ENCODE peak calls at places on chromosomes 13 and 19, in seven cellular contexts. J is progenitor cell of endocrine pancreas, R is glutamatergic neuron, E is ascending aorta, W is endodermal cell, D is mucosa of descending colon, M is OCI-LY7. B is an unnamed sample.

GRCh38 chr19:41501854-41502253 is 58.9 kb downstream of the ERICH4 start:
- DNase-seq in D (no peak), W (peak), E (no peak), M (no peak), J (no peak), R (no peak), B (no peak)

GRCh38 chr13:94251801-94252200 is 227.7 kb downstream of the DCT start:
- DNase-seq in E (no peak), J (no peak), R (no peak), M (no peak), W (no peak), D (no peak), B (no peak)

GRCh38 chr19:22784051-22784450 is at the start of gene ZNF99:
- DNase-seq in D (peak), W (no peak), E (peak), M (no peak), R (no peak), J (no peak), B (no peak)

GRCh38 chr13:87674143-87674772 is 3.1 kb downstream of the SLITRK5 start:
- DNase-seq in W (peak), R (peak), E (no peak), J (no peak), M (peak), D (no peak), B (no peak)

GRCh38 chr19:15488489-15489226 is 9.4 kb upstream of the PGLYRP2 start:
- DNase-seq in W (no peak), E (no peak), D (no peak), R (no peak), M (no peak), J (no peak), B (no peak)

GRCh38 chr13:50149143-50149703 is 134.0 kb downstream of the KCNRG start:
- DNase-seq in M (no peak), E (no peak), R (no peak), J (no peak), W (no peak), D (no peak), B (no peak)

GRCh38 chr13:43242040-43242439 is 218.7 kb downstream of the DNAJC15 start:
- DNase-seq in M (no peak), W (no peak), D (no peak), E (no peak), R (no peak), J (no peak), B (no peak)

GRCh38 chr19:40633207-40633606 is 32.0 kb downstream of the LTBP4 start:
- DNase-seq in J (no peak), M (no peak), E (no peak), D (no peak), R (no peak), W (no peak), B (no peak)

GRCh38 chr19:23409392-23410048 is 14.2 kb upstream of the ZNF91 start:
- DNase-seq in D (peak), E (no peak), W (no peak), R (no peak), M (peak), J (no peak), B (no peak)

GRCh38 chr13:95708390-95708774 is 31.4 kb downstream of the DNAJC3 start:
- DNase-seq in E (no peak), W (no peak), R (no peak), D (no peak), J (no peak), M (no peak), B (no peak)

GRCh38 chr19:2555422-2556220 is 79.7 kb downstream of the GADD45B start:
- DNase-seq in W (no peak), R (no peak), M (no peak), D (no peak), E (no peak), J (no peak), B (no peak)

GRCh38 chr19:35120492-35120891 is 4.9 kb downstream of the FXYD3 start:
- DNase-seq in W (no peak), M (no peak), J (no peak), D (peak), R (no peak), E (no peak), B (no peak)

GRCh38 chr13:106566682-106567420 is 1.1 kb downstream of the ARGLU1 start:
- DNase-seq in J (peak), D (peak), W (peak), E (peak), M (peak), R (peak), B (no peak)

GRCh38 chr19:53102701-53103140 is 501 bp downstream of the ZNF160 start:
- DNase-seq in J (peak), D (no peak), R (peak), M (peak), W (peak), E (no peak), B (peak)

GRCh38 chr13:28558126-28558525 is 63.2 kb upstream of the FLT1 start:
- DNase-seq in M (no peak), J (no peak), D (no peak), W (no peak), R (no peak), E (no peak), B (no peak)

GRCh38 chr19:48683349-48683748 is 10.5 kb upstream of the NTN5 start:
- DNase-seq in R (no peak), J (no peak), M (peak), W (no peak), E (no peak), D (no peak), B (no peak)

GRCh38 chr19:41324921-41325639 is 15.1 kb downstream of the CCDC97 start:
- DNase-seq in M (no peak), R (peak), W (peak), J (no peak), E (peak), D (no peak), B (peak)

GRCh38 chr13:80707000-80707983 is 366.4 kb upstream of the SPRY2 start:
- DNase-seq in E (no peak), W (no peak), D (no peak), J (no peak), R (no peak), M (no peak), B (no peak)

GRCh38 chr13:50697746-50698526 is 145.6 kb downstream of the DLEU7 start:
- DNase-seq in J (no peak), D (no peak), E (no peak), R (no peak), M (no peak), W (no peak), B (no peak)

GRCh38 chr19:1492474-1493006 is 1.6 kb downstream of the REEP6 start:
- DNase-seq in E (no peak), W (no peak), R (no peak), D (no peak), M (no peak), J (no peak), B (no peak)

GRCh38 chr13:33153421-33154381 is 131.9 kb downstream of the STARD13 start:
- DNase-seq in J (no peak), E (no peak), M (peak), W (peak), D (peak), R (no peak), B (no peak)

GRCh38 chr19:17078038-17078919 is 2.7 kb downstream of the MYO9B start:
- DNase-seq in R (no peak), M (no peak), E (no peak), D (no peak), W (no peak), J (no peak), B (no peak)

GRCh38 chr19:19822148-19822429 is 539 bp upstream of the ZNF506 start:
- DNase-seq in J (no peak), R (peak), M (peak), W (no peak), D (peak), E (no peak), B (no peak)

GRCh38 chr19:40217027-40217810 is 965 bp downstream of the TTC9B start:
- DNase-seq in J (peak), R (peak), M (peak), D (peak), W (peak), E (no peak), B (no peak)

GRCh38 chr13:85436029-85436428 is 363.2 kb downstream of the SLITRK6 start:
- DNase-seq in W (no peak), E (no peak), D (no peak), J (no peak), R (no peak), M (no peak), B (no peak)

GRCh38 chr13:59103004-59103768 is 1060.5 kb downstream of the DIAPH3 start:
- DNase-seq in W (no peak), M (no peak), D (no peak), J (no peak), R (no peak), E (no peak), B (no peak)

GRCh38 chr19:49799798-49800376 is 13.2 kb downstream of the FUZ start:
- DNase-seq in W (peak), M (peak), E (peak), R (no peak), D (no peak), J (no peak), B (no peak)

GRCh38 chr13:36412736-36413135 is 19.6 kb upstream of the CCNA1 start:
- DNase-seq in D (no peak), E (no peak), W (no peak), J (no peak), M (no peak), R (no peak), B (no peak)

GRCh38 chr19:8511573-8512101 is 2.3 kb downstream of the ZNF414 start:
- DNase-seq in J (no peak), E (no peak), D (peak), M (no peak), W (no peak), R (no peak), B (no peak)
- TF ChIP-seq CTCF in J (no peak), E (no peak), D (no peak), M (peak), W (peak), R (peak), B (no peak)

GRCh38 chr13:29563941-29564340 is 31.5 kb downstream of the SLC7A1 start:
- DNase-seq in E (no peak), J (no peak), M (no peak), D (no peak), R (no peak), W (no peak), B (no peak)

GRCh38 chr13:29562762-29563161 is 32.7 kb downstream of the SLC7A1 start:
- DNase-seq in W (peak), D (no peak), J (no peak), E (no peak), R (no peak), M (no peak), B (no peak)

GRCh38 chr13:29566206-29566605 is 29.3 kb downstream of the SLC7A1 start:
- DNase-seq in M (no peak), E (no peak), D (no peak), J (no peak), W (no peak), R (no peak), B (no peak)

GRCh38 chr13:29566864-29567263 is 28.6 kb downstream of the SLC7A1 start:
- DNase-seq in J (no peak), E (no peak), R (no peak), D (no peak), W (no peak), M (no peak), B (no peak)

GRCh38 chr13:29564828-29565227 is 30.7 kb downstream of the SLC7A1 start:
- DNase-seq in W (no peak), R (no peak), J (no peak), E (no peak), M (no peak), D (no peak), B (no peak)
- TF ChIP-seq CTCF in W (no peak), R (no peak), J (no peak), E (no peak), M (no peak), D (no peak), B (no peak)

DNA sequence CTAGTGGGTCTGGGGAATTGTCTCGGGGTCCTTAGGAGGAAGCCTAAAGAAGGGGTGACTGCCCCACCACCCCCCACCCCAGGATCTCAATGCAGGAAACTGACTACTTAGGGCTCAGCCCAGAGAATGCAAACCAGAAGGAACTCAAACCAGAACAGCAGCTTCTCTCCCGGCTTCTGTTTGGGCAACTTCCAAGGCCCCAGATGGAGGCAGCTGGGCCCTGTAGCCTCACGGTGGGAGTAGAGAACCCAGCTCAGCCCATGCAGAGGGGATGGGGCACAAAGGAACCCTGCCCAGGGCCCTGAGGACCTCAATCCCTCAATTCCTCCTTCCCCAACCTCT is 2.3 kb downstream of the ADGRE5 start:
- DNase-seq in M (no peak), E (no peak), W (no peak), D (peak), J (no peak), R (no peak), B (no peak)
- TF ChIP-seq CTCF in M (no peak), E (no peak), W (no peak), D (no peak), J (no peak), R (no peak), B (no peak)

GRCh38 chr19:3975144-3975543 is 4.2 kb upstream of the DAPK3 start:
- DNase-seq in J (no peak), D (no peak), W (peak), M (no peak), E (no peak), R (no peak), B (no peak)

GRCh38 chr19:3968556-3969434 is 2.1 kb downstream of the DAPK3 start:
- DNase-seq in R (peak), M (no peak), J (peak), E (peak), D (peak), W (peak), B (no peak)

GRCh38 chr19:3970313-3970807 is 539 bp downstream of the DAPK3 start:
- DNase-seq in M (no peak), R (no peak), D (no peak), W (peak), E (no peak), J (peak), B (no peak)

GRCh38 chr19:3969435-3970312 is 1.2 kb downstream of the DAPK3 start:
- DNase-seq in D (no peak), E (peak), M (no peak), W (peak), R (peak), J (peak), B (no peak)

DNA sequence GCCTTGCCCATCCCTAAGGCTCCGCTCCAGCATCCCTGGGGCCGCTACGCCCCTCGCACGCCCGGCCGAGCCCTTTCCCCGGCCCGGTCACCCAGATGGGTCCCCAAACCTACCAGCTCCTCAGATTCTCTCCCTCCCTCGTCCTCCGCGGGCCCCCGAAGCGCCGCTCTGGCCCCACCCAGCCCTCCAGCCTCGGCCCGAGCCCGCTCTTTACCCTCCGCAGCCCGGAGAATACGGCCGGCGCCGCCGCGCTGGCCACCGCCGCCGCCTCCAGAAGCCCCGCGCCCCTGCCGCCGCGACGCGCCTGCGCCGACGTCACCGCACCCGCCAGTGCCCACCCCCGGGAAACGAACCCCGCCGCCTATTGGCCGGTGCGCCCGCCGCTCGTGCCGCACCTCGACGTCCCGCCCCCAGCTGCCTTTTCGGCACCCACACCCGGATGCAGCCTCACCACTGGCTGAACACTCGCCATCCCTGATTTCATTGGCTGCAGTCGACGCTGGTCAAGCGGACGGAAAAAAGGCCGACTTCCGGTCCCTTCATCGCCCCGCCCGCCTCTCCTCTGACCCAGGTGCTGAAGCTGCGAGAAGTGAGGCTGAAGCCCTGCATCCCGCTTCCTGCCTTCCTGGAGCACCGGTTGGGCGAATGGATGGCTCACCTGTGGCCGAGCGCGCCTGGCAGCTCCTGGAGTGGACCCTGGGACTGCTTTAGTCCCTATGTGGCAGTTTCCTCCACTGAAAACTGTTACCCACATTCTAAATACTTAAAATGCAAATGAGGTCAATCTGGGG is at the start of gene DAPK3:
- DNase-seq in D (peak), W (peak), J (peak), M (peak), R (peak), E (peak), B (peak)
- TF ChIP-seq CTCF in D (no peak), W (no peak), J (no peak), M (no peak), R (peak), E (no peak), B (no peak)

B was measured in natural killer cell.